ENCODE peak calls at places on chromosomes 5 and 9, in seven cellular contexts. J, C, G, E, T, F and Q are unnamed samples.

GRCh38 chr9:127449332-127449966 is 1.8 kb downstream of the RPL12 start:
- DNase-seq in J (no peak), C (no peak), G (no peak), E (no peak), T (no peak), F (no peak), Q (no peak)

GRCh38 chr5:36875051-36875788 is 1.3 kb upstream of the NIPBL start:
- DNase-seq in J (peak), C (peak), G (peak), E (no peak), T (peak), F (no peak), Q (peak)

GRCh38 chr9:126671983-126672382 is 58.3 kb downstream of the LMX1B start:
- DNase-seq in J (no peak), C (no peak), G (no peak), E (no peak), T (no peak), F (no peak), Q (no peak)

GRCh38 chr5:32639943-32640342 is 54.6 kb downstream of the SUB1 start:
- DNase-seq in J (no peak), C (no peak), G (no peak), E (no peak), T (no peak), F (no peak), Q (no peak)

GRCh38 chr5:14591548-14591947 is 10.0 kb downstream of the OTULINL start:
- DNase-seq in J (no peak), C (no peak), G (no peak), E (no peak), T (no peak), F (no peak), Q (no peak)

GRCh38 chr9:106587021-106587420 is 275.9 kb upstream of the ZNF462 start:
- DNase-seq in J (no peak), C (no peak), G (no peak), E (no peak), T (no peak), F (no peak), Q (no peak)

GRCh38 chr9:69655065-69655464 is 17.1 kb downstream of the APBA1 start:
- DNase-seq in J (no peak), C (no peak), G (no peak), E (no peak), T (no peak), F (no peak), Q (no peak)

GRCh38 chr5:50856720-50857119 is 190.3 kb downstream of the PARP8 start:
- DNase-seq in J (no peak), C (no peak), G (no peak), E (no peak), T (peak), F (no peak), Q (no peak)

GRCh38 chr5:149795360-149795759 is 65.2 kb downstream of the PPARGC1B start:
- DNase-seq in J (no peak), C (no peak), G (no peak), E (no peak), T (no peak), F (no peak), Q (no peak)

GRCh38 chr9:31210982-31211570 is 1173.4 kb upstream of the ACO1 start:
- DNase-seq in J (peak), C (peak), G (peak), E (no peak), T (no peak), F (no peak), Q (no peak)

GRCh38 chr9:128558431-128559310 is 6.3 kb downstream of the SPTAN1 start:
- DNase-seq in J (peak), C (peak), G (peak), E (no peak), T (peak), F (peak), Q (peak)

GRCh38 chr9:22514866-22515265 is 68.2 kb downstream of the DMRTA1 start:
- DNase-seq in J (no peak), C (no peak), G (no peak), E (no peak), T (no peak), F (no peak), Q (no peak)

GRCh38 chr5:157597277-157597676 is 21.7 kb upstream of the ADAM19 start:
- DNase-seq in J (no peak), C (no peak), G (no peak), E (no peak), T (no peak), F (no peak), Q (no peak)

GRCh38 chr5:154519375-154519774 is 41.3 kb upstream of the HAND1 start:
- DNase-seq in J (peak), C (no peak), G (no peak), E (no peak), T (no peak), F (no peak), Q (no peak)

GRCh38 chr9:95264954-95265615 is 52.4 kb downstream of the FANCC start:
- DNase-seq in J (peak), C (peak), G (no peak), E (no peak), T (no peak), F (no peak), Q (no peak)

GRCh38 chr5:126508962-126509279 is 85.7 kb downstream of the GRAMD2B start:
- DNase-seq in J (peak), C (peak), G (no peak), E (no peak), T (no peak), F (no peak), Q (no peak)

GRCh38 chr5:139636207-139636792 is 11.8 kb upstream of the CXXC5 start:
- DNase-seq in J (no peak), C (no peak), G (peak), E (peak), T (peak), F (no peak), Q (peak)

GRCh38 chr9:121640076-121640475 is 11.4 kb upstream of the DAB2IP start:
- DNase-seq in J (peak), C (peak), G (peak), E (no peak), T (no peak), F (no peak), Q (peak)

GRCh38 chr5:65440456-65440855 is 41.3 kb downstream of the ADAMTS6 start:
- DNase-seq in J (no peak), C (no peak), G (no peak), E (no peak), T (no peak), F (no peak), Q (no peak)

GRCh38 chr5:179623906-179624741 is 653 bp upstream of the HNRNPH1 start:
- DNase-seq in J (peak), C (peak), G (peak), E (no peak), T (no peak), F (no peak), Q (no peak)

GRCh38 chr5:178739452-178740180 is 9.2 kb upstream of the ZNF354A start:
- DNase-seq in J (no peak), C (no peak), G (no peak), E (no peak), T (no peak), F (no peak), Q (no peak)

GRCh38 chr5:80871541-80871961 is 88.6 kb upstream of the RASGRF2 start:
- DNase-seq in J (peak), C (peak), G (no peak), E (no peak), T (no peak), F (no peak), Q (no peak)

GRCh38 chr5:146340260-146341081 is 1.8 kb downstream of the POU4F3 start:
- DNase-seq in J (peak), C (peak), G (no peak), E (peak), T (no peak), F (peak), Q (peak)

GRCh38 chr5:96283589-96283988 is 149.5 kb downstream of the PCSK1 start:
- DNase-seq in J (no peak), C (no peak), G (no peak), E (no peak), T (no peak), F (no peak), Q (no peak)

GRCh38 chr5:150122158-150122510 is 33.5 kb downstream of the PDGFRB start:
- DNase-seq in J (no peak), C (no peak), G (no peak), E (no peak), T (no peak), F (no peak), Q (no peak)

GRCh38 chr9:14027114-14027812 is 286.7 kb downstream of the NFIB start:
- DNase-seq in J (peak), C (peak), G (no peak), E (no peak), T (no peak), F (no peak), Q (peak)

GRCh38 chr5:83357621-83358231 is 113.8 kb upstream of the VCAN start:
- DNase-seq in J (no peak), C (no peak), G (no peak), E (no peak), T (no peak), F (no peak), Q (no peak)

GRCh38 chr9:115167175-115167574 is 49.2 kb upstream of the TNC start:
- DNase-seq in J (peak), C (peak), G (no peak), E (no peak), T (no peak), F (no peak), Q (no peak)

GRCh38 chr9:8206720-8207119 is 407.1 kb upstream of the DMAC1 start:
- DNase-seq in J (no peak), C (no peak), G (no peak), E (no peak), T (no peak), F (no peak), Q (no peak)

GRCh38 chr9:36818965-36819870 is 214.8 kb downstream of the PAX5 start:
- DNase-seq in J (peak), C (no peak), G (no peak), E (no peak), T (no peak), F (no peak), Q (no peak)

GRCh38 chr5:180784497-180785097 is 18.0 kb downstream of the MGAT1 start:
- DNase-seq in J (peak), C (peak), G (peak), E (peak), T (peak), F (no peak), Q (peak)

GRCh38 chr9:112009656-112010055 is 113.0 kb downstream of the UGCG start:
- DNase-seq in J (peak), C (peak), G (no peak), E (no peak), T (no peak), F (no peak), Q (no peak)

GRCh38 chr5:177446184-177447065 is at the start of gene PRR7:
- DNase-seq in J (peak), C (peak), G (peak), E (no peak), T (peak), F (no peak), Q (peak)
- TF ChIP-seq CTCF in J (peak), C (no peak), G (no peak), E (peak), T (no peak), F (no peak), Q (no peak)

DNA sequence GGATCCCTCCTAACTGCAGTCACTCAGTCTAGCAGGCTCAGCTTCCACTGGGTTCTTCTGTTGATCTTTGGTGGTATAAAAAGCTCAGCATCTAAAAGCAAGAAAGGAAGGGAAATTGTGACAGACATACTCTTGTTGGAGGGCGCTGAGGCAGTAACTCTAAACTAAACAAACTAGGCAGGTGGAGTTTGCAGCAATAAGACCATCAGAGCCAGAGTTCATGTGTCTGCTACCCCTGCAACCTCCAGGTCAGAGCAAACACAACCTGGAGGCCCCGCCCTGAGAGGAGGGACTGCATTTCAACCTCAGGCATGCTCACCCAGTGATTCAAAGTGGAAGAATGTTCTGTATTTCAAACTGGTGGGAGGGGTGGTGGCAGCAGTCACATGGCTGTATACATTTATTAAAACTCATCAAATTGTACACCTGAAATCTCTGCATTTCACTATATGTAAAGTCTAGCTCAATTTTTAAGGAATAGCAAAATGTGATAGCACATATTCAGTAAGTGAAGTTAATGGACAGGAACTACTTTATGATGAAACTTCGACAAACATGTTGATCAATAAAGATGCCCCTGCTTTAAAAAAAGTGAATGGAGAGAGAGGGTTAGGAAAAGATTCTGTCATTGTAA is 7.1 kb downstream of the ACTL7A start:
- DNase-seq in J (peak), C (peak), G (no peak), E (no peak), T (no peak), F (no peak), Q (no peak)
- TF ChIP-seq CTCF in J (no peak), C (no peak), G (no peak), E (no peak), T (no peak), F (no peak), Q (no peak)

DNA sequence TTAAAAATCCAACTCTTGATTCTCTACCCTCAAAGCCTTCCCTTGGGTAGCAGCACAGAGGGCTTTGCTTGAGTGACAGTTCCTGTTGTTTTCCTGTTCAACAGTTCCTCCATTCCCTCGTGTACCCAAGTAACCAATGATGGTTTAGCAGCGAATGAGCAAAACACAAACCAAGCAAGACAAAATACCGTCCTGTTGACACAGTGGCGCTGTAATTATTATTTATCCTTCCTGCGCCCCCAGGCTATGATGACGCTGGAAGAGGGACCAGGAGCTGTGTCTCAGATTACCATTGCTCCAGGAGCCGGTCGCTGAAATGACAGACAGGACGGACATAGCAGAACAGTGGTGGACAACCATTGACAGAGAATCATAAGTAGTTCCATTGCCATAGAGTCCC is 154.8 kb downstream of the GADD45G start:
- DNase-seq in J (no peak), C (no peak), G (no peak), E (no peak), T (no peak), F (no peak), Q (no peak)
- TF ChIP-seq CTCF in J (no peak), C (no peak), G (no peak), E (no peak), T (no peak), F (no peak), Q (no peak)

GRCh38 chr9:93676310-93677054 is 100.1 kb downstream of the PHF2 start:
- DNase-seq in J (no peak), C (no peak), G (no peak), E (peak), T (peak), F (peak), Q (peak)
- TF ChIP-seq CTCF in J (no peak), C (no peak), G (no peak), E (no peak), T (no peak), F (no peak), Q (no peak)

GRCh38 chr5:148730955-148731898 is 76.9 kb upstream of the HTR4 start:
- DNase-seq in J (peak), C (peak), G (peak), E (no peak), T (peak), F (no peak), Q (peak)

GRCh38 chr5:148733601-148734438 is 79.5 kb upstream of the HTR4 start:
- DNase-seq in J (peak), C (peak), G (peak), E (peak), T (peak), F (peak), Q (peak)

GRCh38 chr5:148732692-148733091 is 78.4 kb upstream of the HTR4 start:
- DNase-seq in J (no peak), C (no peak), G (no peak), E (no peak), T (no peak), F (no peak), Q (no peak)

GRCh38 chr5:148735301-148735700 is 81.0 kb upstream of the HTR4 start:
- DNase-seq in J (no peak), C (no peak), G (no peak), E (no peak), T (no peak), F (no peak), Q (no peak)

GRCh38 chr5:148734518-148734917 is 80.2 kb upstream of the HTR4 start:
- DNase-seq in J (no peak), C (no peak), G (no peak), E (no peak), T (no peak), F (no peak), Q (no peak)
- TF ChIP-seq CTCF in J (no peak), C (no peak), G (no peak), E (no peak), T (no peak), F (no peak), Q (no peak)

GRCh38 chr5:140822281-140822629 is 842 bp downstream of the PCDHA5 start:
- DNase-seq in J (no peak), C (no peak), G (no peak), E (no peak), T (no peak), F (no peak), Q (no peak)

GRCh38 chr5:140823475-140823874 is 2.1 kb downstream of the PCDHA5 start:
- DNase-seq in J (no peak), C (no peak), G (no peak), E (no peak), T (no peak), F (no peak), Q (no peak)

DNA sequence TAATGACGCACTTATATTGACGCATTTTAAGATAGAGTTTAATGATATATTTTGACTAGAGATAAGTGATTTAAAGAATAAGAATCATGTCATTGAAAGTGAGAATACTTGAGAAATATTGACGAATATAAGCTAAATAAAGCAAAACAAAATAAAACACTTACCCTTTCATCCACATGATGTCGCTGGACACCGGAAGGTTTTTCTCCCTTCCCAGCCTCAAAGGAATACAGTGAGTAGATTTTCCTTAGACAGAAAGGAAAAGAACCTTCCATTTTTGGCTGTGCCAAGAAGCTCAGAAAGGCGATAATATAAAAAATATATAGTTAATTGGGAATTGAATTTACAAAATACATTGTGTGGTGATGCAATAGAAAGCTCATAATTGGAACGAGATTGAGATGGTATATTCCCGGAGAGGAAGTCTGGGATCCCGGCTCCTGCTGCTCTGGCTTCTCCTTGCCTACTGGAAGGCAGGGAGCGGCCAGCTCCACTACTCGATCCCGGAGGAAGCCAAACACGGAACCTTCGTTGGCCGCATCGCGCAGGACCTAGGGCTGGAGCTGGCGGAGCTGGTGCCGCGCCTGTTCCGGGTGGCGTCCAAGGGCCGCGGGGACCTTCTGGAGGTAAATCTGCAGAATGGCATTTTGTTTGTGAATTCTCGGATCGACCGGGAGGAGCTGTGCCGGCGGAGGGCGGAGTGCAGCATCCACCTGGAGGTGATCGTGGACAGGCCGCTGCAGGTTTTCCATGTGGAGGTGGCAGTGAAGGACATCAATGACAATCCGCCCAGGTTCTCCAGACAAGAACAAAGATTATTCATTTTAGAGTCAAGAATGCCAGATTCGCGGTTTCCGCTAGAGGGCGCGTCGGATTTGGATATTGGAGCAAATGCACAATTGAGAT is at the start of gene PCDHA5:
- DNase-seq in J (peak), C (peak), G (no peak), E (no peak), T (no peak), F (no peak), Q (no peak)
- TF ChIP-seq CTCF in J (peak), C (peak), G (no peak), E (no peak), T (no peak), F (no peak), Q (no peak)

GRCh38 chr5:119743927-119744326 is 114.6 kb downstream of the FAM170A start:
- DNase-seq in J (peak), C (peak), G (no peak), E (no peak), T (no peak), F (no peak), Q (peak)
- TF ChIP-seq CTCF in J (peak), C (peak), G (peak), E (peak), T (peak), F (no peak), Q (peak)

DNA sequence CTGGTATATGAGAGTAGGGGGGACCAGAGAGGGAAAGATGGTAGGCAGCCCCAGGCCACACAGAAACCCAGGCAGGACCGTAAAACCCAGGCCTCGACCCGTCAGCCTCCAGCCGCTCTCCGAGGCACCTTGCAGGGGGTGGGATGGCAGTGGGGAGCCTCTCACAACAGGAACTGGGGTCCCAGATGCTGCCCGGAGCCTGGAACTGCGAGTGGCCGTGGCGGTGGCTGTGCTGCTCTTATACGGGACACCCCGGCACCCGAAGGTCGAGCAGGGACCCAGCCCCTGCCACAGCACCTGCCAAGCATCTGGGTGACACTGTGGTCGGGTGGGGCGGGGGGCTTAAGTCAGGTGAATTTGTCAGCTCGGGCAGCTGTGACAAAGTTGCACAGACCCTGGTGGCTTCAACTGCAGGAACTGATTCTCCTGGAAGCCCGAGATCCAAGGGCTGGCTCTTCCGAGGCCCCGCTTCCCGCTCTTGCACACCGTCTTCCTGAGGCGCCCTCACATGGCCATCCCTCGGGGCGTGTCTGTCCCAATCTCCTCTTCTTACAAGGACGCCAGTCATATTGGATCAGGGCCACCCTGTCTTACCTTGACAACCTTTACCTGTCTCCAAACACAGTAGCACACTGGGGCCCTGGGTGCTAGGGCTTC is 47.6 kb upstream of the EGFL7 start:
- DNase-seq in J (no peak), C (no peak), G (no peak), E (no peak), T (no peak), F (no peak), Q (no peak)
- TF ChIP-seq CTCF in J (no peak), C (no peak), G (no peak), E (no peak), T (no peak), F (no peak), Q (no peak)